ENCODE peak calls at places on chromosomes 4 and X, in ten cellular contexts. One of them, this sample, is unnamed. For H3K4me1, the result is how much of the 10 kb centered on the place peaks cover.

GRCh38 chr4:27986476-27986875 is 1125.8 kb downstream of the STIM2 start:
- DNase-seq in A549: no peak
- DNase-seq in HCT116: no peak
- DNase-seq in tibial artery: no peak
- DNase-seq in cardiac muscle cell: no peak
- DNase-seq in upper lobe of right lung: no peak
- DNase-seq in heart left ventricle: no peak
- DNase-seq in IMR-90: no peak
- DNase-seq in transverse colon: no peak
- DNase-seq in mammary epithelial cell: no peak
- DNase-seq in this sample: no peak

GRCh38 chr4:85952518-85952917 is 407.3 kb downstream of the MAPK10 start:
- DNase-seq in tibial artery: no peak
- DNase-seq in heart left ventricle: no peak
- DNase-seq in A549: peak
- DNase-seq in mammary epithelial cell: peak
- DNase-seq in transverse colon: no peak
- DNase-seq in IMR-90: peak
- DNase-seq in HCT116: no peak
- DNase-seq in cardiac muscle cell: no peak
- DNase-seq in upper lobe of right lung: no peak
- DNase-seq in this sample: no peak

GRCh38 chr4:21757281-21757680 is 191.3 kb downstream of the KCNIP4 start:
- DNase-seq in HCT116: no peak
- DNase-seq in IMR-90: no peak
- DNase-seq in mammary epithelial cell: no peak
- DNase-seq in A549: no peak
- DNase-seq in tibial artery: no peak
- DNase-seq in upper lobe of right lung: no peak
- DNase-seq in heart left ventricle: no peak
- DNase-seq in cardiac muscle cell: no peak
- DNase-seq in transverse colon: no peak
- DNase-seq in this sample: no peak

GRCh38 chrX:22999696-23000223 is at the start of gene DDX53:
- DNase-seq in transverse colon: no peak
- DNase-seq in HCT116: no peak
- DNase-seq in IMR-90: no peak
- DNase-seq in A549: no peak
- DNase-seq in upper lobe of right lung: no peak
- DNase-seq in tibial artery: no peak
- DNase-seq in cardiac muscle cell: no peak
- DNase-seq in heart left ventricle: no peak
- DNase-seq in mammary epithelial cell: no peak
- DNase-seq in this sample: no peak

GRCh38 chr4:108931926-108932325 is 169.1 kb upstream of the ETNPPL start:
- DNase-seq in mammary epithelial cell: no peak
- DNase-seq in heart left ventricle: no peak
- DNase-seq in upper lobe of right lung: no peak
- DNase-seq in IMR-90: no peak
- DNase-seq in transverse colon: no peak
- DNase-seq in cardiac muscle cell: no peak
- DNase-seq in A549: no peak
- DNase-seq in tibial artery: no peak
- DNase-seq in HCT116: no peak
- DNase-seq in this sample: no peak

GRCh38 chr4:123093247-123093646 is 170.8 kb upstream of the NUDT6 start:
- DNase-seq in HCT116: no peak
- DNase-seq in cardiac muscle cell: no peak
- DNase-seq in heart left ventricle: no peak
- DNase-seq in A549: peak
- DNase-seq in upper lobe of right lung: no peak
- DNase-seq in tibial artery: no peak
- DNase-seq in IMR-90: no peak
- DNase-seq in transverse colon: no peak
- DNase-seq in mammary epithelial cell: no peak
- DNase-seq in this sample: no peak

GRCh38 chr4:93897559-93897958 is 69.0 kb downstream of the ATOH1 start:
- DNase-seq in IMR-90: no peak
- DNase-seq in upper lobe of right lung: no peak
- DNase-seq in tibial artery: no peak
- DNase-seq in cardiac muscle cell: peak
- DNase-seq in transverse colon: no peak
- DNase-seq in HCT116: peak
- DNase-seq in mammary epithelial cell: peak
- DNase-seq in A549: peak
- DNase-seq in heart left ventricle: no peak
- DNase-seq in this sample: no peak

GRCh38 chr4:76703676-76704075 is 194.3 kb downstream of the SOWAHB start:
- DNase-seq in cardiac muscle cell: no peak
- DNase-seq in tibial artery: no peak
- DNase-seq in A549: peak
- DNase-seq in HCT116: peak
- DNase-seq in transverse colon: no peak
- DNase-seq in mammary epithelial cell: no peak
- DNase-seq in upper lobe of right lung: no peak
- DNase-seq in IMR-90: no peak
- DNase-seq in heart left ventricle: no peak
- DNase-seq in this sample: no peak

GRCh38 chr4:138702471-138702870 is 313.1 kb upstream of the NOCT start:
- DNase-seq in heart left ventricle: no peak
- DNase-seq in upper lobe of right lung: no peak
- DNase-seq in tibial artery: no peak
- DNase-seq in transverse colon: no peak
- DNase-seq in mammary epithelial cell: no peak
- DNase-seq in cardiac muscle cell: no peak
- DNase-seq in HCT116: no peak
- DNase-seq in A549: no peak
- DNase-seq in IMR-90: no peak
- DNase-seq in this sample: no peak

GRCh38 chr4:140861359-140862181 is 105.4 kb upstream of the TBC1D9 start:
- DNase-seq in A549: peak
- DNase-seq in tibial artery: peak
- DNase-seq in IMR-90: peak
- DNase-seq in heart left ventricle: peak
- DNase-seq in HCT116: peak
- DNase-seq in upper lobe of right lung: no peak
- DNase-seq in transverse colon: peak
- DNase-seq in mammary epithelial cell: peak
- DNase-seq in cardiac muscle cell: peak
- DNase-seq in this sample: peak

GRCh38 chr4:114600672-114601071 is 2.1 kb downstream of the UGT8 start:
- DNase-seq in tibial artery: no peak
- DNase-seq in A549: no peak
- DNase-seq in mammary epithelial cell: no peak
- DNase-seq in cardiac muscle cell: no peak
- DNase-seq in heart left ventricle: no peak
- DNase-seq in transverse colon: no peak
- DNase-seq in upper lobe of right lung: no peak
- DNase-seq in IMR-90: no peak
- DNase-seq in HCT116: no peak
- DNase-seq in this sample: no peak

GRCh38 chrX:15564981-15565579 is 35.7 kb downstream of the ACE2 start:
- DNase-seq in IMR-90: peak
- DNase-seq in upper lobe of right lung: peak
- DNase-seq in cardiac muscle cell: peak
- DNase-seq in transverse colon: peak
- DNase-seq in HCT116: peak
- DNase-seq in heart left ventricle: peak
- DNase-seq in tibial artery: peak
- DNase-seq in mammary epithelial cell: peak
- DNase-seq in A549: peak
- DNase-seq in this sample: peak

GRCh38 chr4:118279328-118279727 is 73.5 kb downstream of the PRSS12 start:
- DNase-seq in upper lobe of right lung: no peak
- DNase-seq in A549: no peak
- DNase-seq in tibial artery: no peak
- DNase-seq in cardiac muscle cell: no peak
- DNase-seq in HCT116: no peak
- DNase-seq in IMR-90: no peak
- DNase-seq in transverse colon: no peak
- DNase-seq in mammary epithelial cell: no peak
- DNase-seq in heart left ventricle: no peak
- DNase-seq in this sample: no peak

GRCh38 chr4:101200561-101200960 is 146.8 kb downstream of the PPP3CA start:
- DNase-seq in A549: peak
- DNase-seq in tibial artery: no peak
- DNase-seq in IMR-90: peak
- DNase-seq in upper lobe of right lung: no peak
- DNase-seq in cardiac muscle cell: no peak
- DNase-seq in HCT116: peak
- DNase-seq in mammary epithelial cell: peak
- DNase-seq in transverse colon: no peak
- DNase-seq in heart left ventricle: no peak
- DNase-seq in this sample: no peak

GRCh38 chr4:182862921-182863320 is 54.3 kb downstream of the DCTD start:
- DNase-seq in HCT116: no peak
- DNase-seq in IMR-90: no peak
- DNase-seq in upper lobe of right lung: peak
- DNase-seq in heart left ventricle: no peak
- DNase-seq in A549: no peak
- DNase-seq in mammary epithelial cell: peak
- DNase-seq in tibial artery: no peak
- DNase-seq in transverse colon: peak
- DNase-seq in cardiac muscle cell: no peak
- DNase-seq in this sample: no peak

GRCh38 chrX:45889471-45889870 is 655.8 kb downstream of the ZNF674 start:
- DNase-seq in cardiac muscle cell: no peak
- DNase-seq in tibial artery: no peak
- DNase-seq in heart left ventricle: no peak
- DNase-seq in A549: peak
- DNase-seq in mammary epithelial cell: peak
- DNase-seq in transverse colon: no peak
- DNase-seq in upper lobe of right lung: no peak
- DNase-seq in HCT116: no peak
- DNase-seq in IMR-90: peak
- DNase-seq in this sample: no peak

GRCh38 chrX:49039598-49040375 is 3.4 kb downstream of the TFE3 start:
- DNase-seq in mammary epithelial cell: peak
- DNase-seq in transverse colon: peak
- DNase-seq in tibial artery: peak
- DNase-seq in upper lobe of right lung: peak
- DNase-seq in heart left ventricle: peak
- DNase-seq in A549: peak
- DNase-seq in IMR-90: peak
- DNase-seq in cardiac muscle cell: peak
- DNase-seq in HCT116: peak
- DNase-seq in this sample: peak

GRCh38 chrX:65671966-65672365 is 4.5 kb downstream of the MSN start:
- DNase-seq in IMR-90: no peak
- DNase-seq in mammary epithelial cell: no peak
- DNase-seq in A549: no peak
- DNase-seq in heart left ventricle: no peak
- DNase-seq in tibial artery: no peak
- DNase-seq in upper lobe of right lung: no peak
- DNase-seq in cardiac muscle cell: no peak
- DNase-seq in HCT116: no peak
- DNase-seq in transverse colon: no peak
- DNase-seq in this sample: no peak
- H3K4me3 ChIP-seq in IMR-90: no peak
- H3K4me3 ChIP-seq in mammary epithelial cell: no peak
- H3K4me3 ChIP-seq in A549: no peak
- H3K4me3 ChIP-seq in heart left ventricle: no peak
- H3K4me3 ChIP-seq in tibial artery: peak
- H3K4me3 ChIP-seq in upper lobe of right lung: peak
- H3K4me3 ChIP-seq in cardiac muscle cell: no peak
- H3K4me3 ChIP-seq in HCT116: no peak
- H3K4me3 ChIP-seq in transverse colon: no peak
- H3K4me3 ChIP-seq in this sample: no peak

GRCh38 chr4:2804449-2804972 is 11.6 kb downstream of the SH3BP2 start:
- DNase-seq in HCT116: no peak
- DNase-seq in A549: no peak
- DNase-seq in upper lobe of right lung: peak
- DNase-seq in tibial artery: no peak
- DNase-seq in cardiac muscle cell: no peak
- DNase-seq in heart left ventricle: no peak
- DNase-seq in IMR-90: no peak
- DNase-seq in transverse colon: no peak
- DNase-seq in mammary epithelial cell: no peak
- DNase-seq in this sample: no peak
- H3K4me1 ChIP-seq in HCT116: half or more
- H3K4me1 ChIP-seq in A549: under half
- H3K4me1 ChIP-seq in upper lobe of right lung: half or more
- H3K4me1 ChIP-seq in tibial artery: under half
- H3K4me1 ChIP-seq in cardiac muscle cell: under half
- H3K4me1 ChIP-seq in heart left ventricle: half or more
- H3K4me1 ChIP-seq in IMR-90: under half
- H3K4me1 ChIP-seq in transverse colon: half or more
- H3K4me1 ChIP-seq in mammary epithelial cell: under half
- H3K4me1 ChIP-seq in this sample: under half

DNA sequence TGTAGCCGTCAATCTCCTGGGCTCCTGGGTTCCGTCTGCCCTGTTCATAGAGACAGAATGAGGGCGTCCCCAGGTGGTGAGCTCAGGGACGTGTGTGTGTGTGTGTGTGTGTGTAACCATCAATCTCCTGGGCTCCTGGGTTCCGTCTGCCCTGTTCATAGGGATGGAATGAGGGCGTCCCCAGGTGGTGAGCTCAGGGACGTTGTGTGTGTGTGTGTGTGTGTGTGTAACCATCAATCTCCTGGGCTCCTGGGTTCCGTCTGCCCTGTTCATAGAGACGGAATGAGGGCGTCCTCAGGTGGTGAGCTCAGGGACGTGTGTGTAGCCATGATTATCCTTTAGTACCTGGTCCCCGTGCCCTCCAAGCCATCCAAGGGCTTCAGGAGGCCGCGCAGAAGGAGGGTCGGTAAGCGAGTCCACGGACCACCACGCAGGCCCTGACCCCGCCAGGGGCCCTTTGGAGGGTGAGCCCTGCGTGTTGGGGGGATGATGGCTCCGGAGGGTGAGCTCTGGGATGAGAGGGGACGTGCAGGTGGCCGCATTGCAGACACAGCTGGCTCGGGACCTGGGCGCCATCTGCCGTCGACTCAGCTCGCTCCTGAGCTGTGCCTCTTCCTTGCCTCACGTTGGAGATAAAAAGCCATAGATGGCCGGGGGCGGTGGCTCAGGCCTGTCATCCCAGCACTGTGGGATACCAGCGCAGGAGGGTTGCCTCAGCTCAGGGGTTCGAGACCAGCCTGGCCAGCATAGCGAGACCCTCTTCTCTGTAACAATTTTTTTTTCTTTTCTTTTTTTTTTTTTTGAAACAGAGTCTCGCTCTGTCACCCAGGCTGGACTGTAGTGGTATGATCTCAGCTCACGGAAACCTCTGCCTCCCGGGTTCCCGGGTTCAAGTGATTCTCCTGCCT is 5.4 kb upstream of the GTPBP6 start:
- DNase-seq in tibial artery: peak
- DNase-seq in IMR-90: peak
- DNase-seq in heart left ventricle: peak
- DNase-seq in A549: peak
- DNase-seq in cardiac muscle cell: peak
- DNase-seq in mammary epithelial cell: peak
- DNase-seq in transverse colon: peak
- DNase-seq in upper lobe of right lung: peak
- DNase-seq in HCT116: peak
- DNase-seq in this sample: no peak
- TF ChIP-seq CTCF in tibial artery: no peak
- TF ChIP-seq CTCF in IMR-90: no peak
- TF ChIP-seq CTCF in heart left ventricle: no peak
- TF ChIP-seq CTCF in A549: peak
- TF ChIP-seq CTCF in cardiac muscle cell: no peak
- TF ChIP-seq CTCF in mammary epithelial cell: peak
- TF ChIP-seq CTCF in transverse colon: no peak
- TF ChIP-seq CTCF in upper lobe of right lung: no peak
- TF ChIP-seq CTCF in HCT116: no peak
- TF ChIP-seq CTCF in this sample: no peak

GRCh38 chr4:111045992-111046391 is 423.1 kb upstream of the PITX2 start:
- DNase-seq in HCT116: no peak
- DNase-seq in mammary epithelial cell: no peak
- DNase-seq in heart left ventricle: no peak
- DNase-seq in transverse colon: no peak
- DNase-seq in IMR-90: no peak
- DNase-seq in A549: no peak
- DNase-seq in tibial artery: no peak
- DNase-seq in upper lobe of right lung: no peak
- DNase-seq in cardiac muscle cell: no peak
- DNase-seq in this sample: no peak
- H3K4me3 ChIP-seq in HCT116: no peak
- H3K4me3 ChIP-seq in mammary epithelial cell: no peak
- H3K4me3 ChIP-seq in heart left ventricle: no peak
- H3K4me3 ChIP-seq in transverse colon: no peak
- H3K4me3 ChIP-seq in IMR-90: no peak
- H3K4me3 ChIP-seq in A549: no peak
- H3K4me3 ChIP-seq in tibial artery: no peak
- H3K4me3 ChIP-seq in upper lobe of right lung: no peak
- H3K4me3 ChIP-seq in cardiac muscle cell: no peak
- H3K4me3 ChIP-seq in this sample: no peak